ENCODE peak calls at places on chromosomes 5 and 9, in seven cellular contexts. One of them, this sample, is unnamed. For H3K27me3, the result is how much of the 10 kb centered on the place peaks cover.

GRCh38 chr5:56305551-56305950 is 72.4 kb upstream of the ANKRD55 start:
- DNase-seq in GM23338: no peak
- DNase-seq in spleen: no peak
- DNase-seq in heart left ventricle: no peak
- DNase-seq in psoas muscle: no peak
- DNase-seq in AG04450: no peak
- DNase-seq in tibial nerve: no peak
- DNase-seq in this sample: no peak

GRCh38 chr5:141234109-141234508 is 11.0 kb downstream of the PCDHB14 start:
- DNase-seq in spleen: no peak
- DNase-seq in psoas muscle: no peak
- DNase-seq in GM23338: peak
- DNase-seq in AG04450: no peak
- DNase-seq in heart left ventricle: no peak
- DNase-seq in tibial nerve: no peak
- DNase-seq in this sample: no peak

GRCh38 chr5:39257554-39257953 is 38.2 kb upstream of the FYB1 start:
- DNase-seq in psoas muscle: no peak
- DNase-seq in heart left ventricle: no peak
- DNase-seq in spleen: no peak
- DNase-seq in AG04450: no peak
- DNase-seq in GM23338: no peak
- DNase-seq in tibial nerve: no peak
- DNase-seq in this sample: no peak

GRCh38 chr5:140966293-140967225 is at the start of gene PCDHAC2:
- DNase-seq in tibial nerve: no peak
- DNase-seq in spleen: peak
- DNase-seq in GM23338: peak
- DNase-seq in psoas muscle: peak
- DNase-seq in heart left ventricle: peak
- DNase-seq in AG04450: no peak
- DNase-seq in this sample: no peak

GRCh38 chr5:172276214-172276613 is 7.3 kb downstream of the UBTD2 start:
- DNase-seq in tibial nerve: no peak
- DNase-seq in psoas muscle: no peak
- DNase-seq in heart left ventricle: no peak
- DNase-seq in AG04450: no peak
- DNase-seq in GM23338: no peak
- DNase-seq in spleen: no peak
- DNase-seq in this sample: peak

GRCh38 chr9:90795879-90796317 is 5.7 kb upstream of the SYK start:
- DNase-seq in spleen: no peak
- DNase-seq in GM23338: no peak
- DNase-seq in heart left ventricle: no peak
- DNase-seq in tibial nerve: no peak
- DNase-seq in AG04450: no peak
- DNase-seq in psoas muscle: no peak
- DNase-seq in this sample: no peak

GRCh38 chr5:72280655-72281069 is 39.4 kb downstream of the MRPS27 start:
- DNase-seq in psoas muscle: no peak
- DNase-seq in AG04450: no peak
- DNase-seq in tibial nerve: peak
- DNase-seq in spleen: no peak
- DNase-seq in GM23338: peak
- DNase-seq in heart left ventricle: no peak
- DNase-seq in this sample: peak

GRCh38 chr9:4152201-4152600 is 147.7 kb downstream of the GLIS3 start:
- DNase-seq in AG04450: no peak
- DNase-seq in tibial nerve: no peak
- DNase-seq in psoas muscle: no peak
- DNase-seq in spleen: no peak
- DNase-seq in heart left ventricle: no peak
- DNase-seq in GM23338: peak
- DNase-seq in this sample: no peak

GRCh38 chr9:135978650-135979461 is 17.7 kb upstream of the UBAC1 start:
- DNase-seq in AG04450: no peak
- DNase-seq in tibial nerve: no peak
- DNase-seq in heart left ventricle: no peak
- DNase-seq in psoas muscle: peak
- DNase-seq in spleen: no peak
- DNase-seq in GM23338: no peak
- DNase-seq in this sample: no peak

GRCh38 chr5:159286420-159287035 is 23.4 kb downstream of the UBLCP1 start:
- DNase-seq in psoas muscle: no peak
- DNase-seq in heart left ventricle: no peak
- DNase-seq in AG04450: no peak
- DNase-seq in tibial nerve: no peak
- DNase-seq in spleen: no peak
- DNase-seq in GM23338: peak
- DNase-seq in this sample: no peak

GRCh38 chr9:76162109-76162730 is 232.0 kb downstream of the RFK start:
- DNase-seq in GM23338: no peak
- DNase-seq in AG04450: no peak
- DNase-seq in spleen: no peak
- DNase-seq in heart left ventricle: no peak
- DNase-seq in psoas muscle: no peak
- DNase-seq in tibial nerve: no peak
- DNase-seq in this sample: peak

GRCh38 chr9:133188006-133188842 is 20.8 kb downstream of the OBP2B start:
- DNase-seq in heart left ventricle: no peak
- DNase-seq in GM23338: peak
- DNase-seq in AG04450: no peak
- DNase-seq in spleen: peak
- DNase-seq in tibial nerve: no peak
- DNase-seq in psoas muscle: no peak
- DNase-seq in this sample: no peak

GRCh38 chr9:128304971-128305288 is 17.3 kb downstream of the TRUB2 start:
- DNase-seq in GM23338: no peak
- DNase-seq in spleen: no peak
- DNase-seq in AG04450: no peak
- DNase-seq in tibial nerve: no peak
- DNase-seq in heart left ventricle: no peak
- DNase-seq in psoas muscle: no peak
- DNase-seq in this sample: peak

GRCh38 chr9:649128-650074 is 192.1 kb upstream of the DMRT1 start:
- DNase-seq in psoas muscle: no peak
- DNase-seq in tibial nerve: no peak
- DNase-seq in GM23338: peak
- DNase-seq in heart left ventricle: no peak
- DNase-seq in AG04450: no peak
- DNase-seq in spleen: no peak
- DNase-seq in this sample: no peak

GRCh38 chr5:2169862-2170820 is 287.4 kb upstream of the IRX4 start:
- DNase-seq in psoas muscle: no peak
- DNase-seq in GM23338: no peak
- DNase-seq in heart left ventricle: no peak
- DNase-seq in tibial nerve: no peak
- DNase-seq in AG04450: no peak
- DNase-seq in spleen: peak
- DNase-seq in this sample: no peak
- H3K27me3 ChIP-seq in psoas muscle: under half
- H3K27me3 ChIP-seq in GM23338: under half
- H3K27me3 ChIP-seq in heart left ventricle: under half
- H3K27me3 ChIP-seq in tibial nerve: under half
- H3K27me3 ChIP-seq in AG04450: under half
- H3K27me3 ChIP-seq in spleen: under half
- H3K27me3 ChIP-seq in this sample: under half

DNA sequence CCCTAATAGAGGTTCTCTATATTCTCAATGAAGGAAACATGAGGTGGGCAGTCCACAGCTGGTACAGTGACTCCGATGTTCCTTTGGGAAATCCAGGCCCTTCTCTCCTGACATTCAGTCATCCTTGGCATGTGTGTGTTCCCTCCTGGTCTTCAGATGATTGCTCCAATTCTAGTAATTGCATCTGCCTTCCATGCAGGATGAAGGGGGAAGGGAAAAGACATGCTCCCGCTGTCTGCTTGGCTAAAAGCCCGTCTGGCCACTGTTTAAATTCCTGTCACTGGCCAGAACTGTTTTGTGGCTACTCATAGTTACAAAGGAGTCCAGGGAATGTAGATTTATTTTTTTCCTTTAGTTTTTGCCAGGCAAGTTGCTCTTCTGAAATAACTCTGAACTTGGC is 65.0 kb downstream of the MAST4 start:
- DNase-seq in AG04450: no peak
- DNase-seq in spleen: no peak
- DNase-seq in tibial nerve: peak
- DNase-seq in GM23338: no peak
- DNase-seq in heart left ventricle: peak
- DNase-seq in psoas muscle: peak
- DNase-seq in this sample: peak
- H3K27ac ChIP-seq in AG04450: no peak
- H3K27ac ChIP-seq in spleen: no peak
- H3K27ac ChIP-seq in tibial nerve: no peak
- H3K27ac ChIP-seq in GM23338: no peak
- H3K27ac ChIP-seq in heart left ventricle: no peak
- H3K27ac ChIP-seq in psoas muscle: no peak
- H3K27ac ChIP-seq in this sample: no peak

DNA sequence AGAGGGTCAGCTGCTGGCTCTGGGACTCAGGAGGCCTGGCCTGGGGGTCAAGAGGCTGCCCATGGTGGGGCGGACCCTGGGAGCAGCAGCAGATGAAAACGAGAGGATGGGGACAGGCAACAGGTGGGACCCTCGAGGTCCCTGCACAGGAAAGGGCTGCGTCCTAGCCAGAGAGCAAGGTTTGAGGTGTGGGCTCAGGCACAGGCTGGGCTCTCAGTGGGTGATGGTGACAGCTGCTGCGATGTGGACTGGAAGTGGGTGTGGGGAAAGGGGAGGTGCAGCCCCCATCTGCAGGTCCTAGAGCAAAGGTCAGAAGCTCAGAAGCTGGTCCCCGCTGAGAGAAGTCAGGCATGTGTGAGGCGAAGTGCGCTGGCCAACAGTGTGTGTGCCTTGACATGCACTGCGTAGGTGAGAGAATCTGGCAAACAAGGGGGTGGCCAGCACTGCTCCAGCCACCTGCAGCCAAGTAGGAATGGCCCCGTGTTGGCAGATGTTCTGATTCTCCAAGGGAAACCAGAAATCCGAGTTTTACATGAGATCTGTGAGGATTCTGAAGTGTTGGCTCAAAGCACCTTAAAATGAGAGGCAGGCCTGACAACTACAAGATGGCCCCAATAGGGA is 85.7 kb downstream of the COL23A1 start:
- DNase-seq in GM23338: no peak
- DNase-seq in psoas muscle: no peak
- DNase-seq in tibial nerve: no peak
- DNase-seq in heart left ventricle: no peak
- DNase-seq in AG04450: no peak
- DNase-seq in spleen: no peak
- DNase-seq in this sample: no peak
- TF ChIP-seq CTCF in GM23338: no peak
- TF ChIP-seq CTCF in psoas muscle: no peak
- TF ChIP-seq CTCF in tibial nerve: no peak
- TF ChIP-seq CTCF in heart left ventricle: no peak
- TF ChIP-seq CTCF in AG04450: no peak
- TF ChIP-seq CTCF in spleen: no peak
- TF ChIP-seq CTCF in this sample: no peak

GRCh38 chr5:181170996-181171395 is 23.6 kb downstream of the OR2V2 start:
- DNase-seq in spleen: no peak
- DNase-seq in psoas muscle: no peak
- DNase-seq in heart left ventricle: no peak
- DNase-seq in GM23338: no peak
- DNase-seq in tibial nerve: no peak
- DNase-seq in AG04450: no peak
- DNase-seq in this sample: no peak
- H3K27me3 ChIP-seq in spleen: half or more
- H3K27me3 ChIP-seq in psoas muscle: under half
- H3K27me3 ChIP-seq in heart left ventricle: under half
- H3K27me3 ChIP-seq in GM23338: under half
- H3K27me3 ChIP-seq in tibial nerve: under half
- H3K27me3 ChIP-seq in AG04450: under half
- H3K27me3 ChIP-seq in this sample: under half

GRCh38 chr9:70136632-70137031 is 93.0 kb downstream of the MAMDC2 start:
- DNase-seq in AG04450: no peak
- DNase-seq in tibial nerve: no peak
- DNase-seq in heart left ventricle: no peak
- DNase-seq in GM23338: no peak
- DNase-seq in psoas muscle: no peak
- DNase-seq in spleen: no peak
- DNase-seq in this sample: peak

GRCh38 chr9:70133253-70134208 is 89.9 kb downstream of the MAMDC2 start:
- DNase-seq in spleen: no peak
- DNase-seq in psoas muscle: no peak
- DNase-seq in tibial nerve: no peak
- DNase-seq in GM23338: no peak
- DNase-seq in heart left ventricle: no peak
- DNase-seq in AG04450: no peak
- DNase-seq in this sample: no peak

GRCh38 chr9:70134360-70134759 is 90.7 kb downstream of the MAMDC2 start:
- DNase-seq in AG04450: no peak
- DNase-seq in heart left ventricle: no peak
- DNase-seq in spleen: no peak
- DNase-seq in GM23338: no peak
- DNase-seq in tibial nerve: no peak
- DNase-seq in psoas muscle: no peak
- DNase-seq in this sample: no peak

GRCh38 chr9:70135176-70135575 is 91.5 kb downstream of the MAMDC2 start:
- DNase-seq in psoas muscle: no peak
- DNase-seq in spleen: no peak
- DNase-seq in GM23338: no peak
- DNase-seq in AG04450: no peak
- DNase-seq in heart left ventricle: no peak
- DNase-seq in tibial nerve: no peak
- DNase-seq in this sample: no peak

DNA sequence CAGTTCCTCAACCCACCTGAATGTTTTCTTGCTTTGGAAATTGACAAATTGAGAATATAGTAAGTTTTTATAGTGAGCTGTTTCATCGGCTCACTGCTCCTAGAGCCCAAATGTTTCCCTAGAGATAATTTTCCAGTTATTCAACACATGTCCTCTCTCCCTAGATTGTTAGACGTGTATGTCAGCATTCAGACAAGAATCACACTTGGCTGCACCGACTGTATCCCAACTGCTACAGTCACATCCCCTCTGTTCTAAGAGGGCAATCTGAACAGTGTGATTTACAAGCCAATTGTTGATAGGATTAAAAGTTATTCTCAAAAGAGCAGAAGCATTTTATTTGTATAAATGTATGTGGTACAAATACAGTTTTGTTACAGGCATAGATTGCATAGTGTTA is 93.9 kb downstream of the MAMDC2 start:
- DNase-seq in GM23338: no peak
- DNase-seq in tibial nerve: no peak
- DNase-seq in AG04450: no peak
- DNase-seq in heart left ventricle: no peak
- DNase-seq in spleen: no peak
- DNase-seq in psoas muscle: no peak
- DNase-seq in this sample: peak
- H3K27ac ChIP-seq in GM23338: no peak
- H3K27ac ChIP-seq in tibial nerve: no peak
- H3K27ac ChIP-seq in AG04450: no peak
- H3K27ac ChIP-seq in heart left ventricle: no peak
- H3K27ac ChIP-seq in spleen: no peak
- H3K27ac ChIP-seq in psoas muscle: no peak
- H3K27ac ChIP-seq in this sample: peak

DNA sequence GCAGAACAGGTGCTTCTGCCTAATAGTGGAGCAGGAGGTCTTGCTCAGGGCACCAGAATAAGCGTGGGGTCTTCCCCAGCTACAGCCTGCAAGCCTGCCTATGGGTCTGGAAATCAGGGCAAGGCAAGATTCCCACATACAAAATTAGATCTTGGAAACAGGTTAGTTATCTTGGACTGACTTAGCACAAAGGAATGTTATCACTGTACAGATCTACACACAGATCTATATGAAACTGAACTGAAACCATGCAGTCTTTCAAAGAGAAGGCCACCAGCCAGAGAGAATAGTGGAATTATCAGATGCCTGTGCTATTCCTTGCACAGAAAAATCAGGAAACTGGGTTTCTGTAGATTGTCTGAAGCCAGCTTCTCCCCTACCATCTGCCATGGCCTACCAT is 585.7 kb downstream of the ACTL7B start:
- DNase-seq in spleen: no peak
- DNase-seq in GM23338: no peak
- DNase-seq in psoas muscle: no peak
- DNase-seq in tibial nerve: no peak
- DNase-seq in heart left ventricle: no peak
- DNase-seq in AG04450: no peak
- DNase-seq in this sample: no peak
- TF ChIP-seq CTCF in spleen: no peak
- TF ChIP-seq CTCF in GM23338: peak
- TF ChIP-seq CTCF in psoas muscle: no peak
- TF ChIP-seq CTCF in tibial nerve: no peak
- TF ChIP-seq CTCF in heart left ventricle: no peak
- TF ChIP-seq CTCF in AG04450: no peak
- TF ChIP-seq CTCF in this sample: peak